ENCODE peak calls at places on chromosomes 5 and 9, in eight cellular contexts. One of them, this sample, is unnamed.

GRCh38 chr9:114779352-114779845 is 26.4 kb downstream of the TNFSF15 start:
- DNase-seq in NCI-H460: no peak
- DNase-seq in RPMI7951: peak
- DNase-seq in GM12865: no peak
- DNase-seq in HEK293T: no peak
- DNase-seq in mucosa of gallbladder: peak
- DNase-seq in kidney tubule cell: peak
- DNase-seq in kidney glomerular epithelial cell: peak
- DNase-seq in this sample: peak

GRCh38 chr5:87780831-87781760 is 368.4 kb upstream of the CCNH start:
- DNase-seq in mucosa of gallbladder: peak
- DNase-seq in RPMI7951: peak
- DNase-seq in kidney glomerular epithelial cell: peak
- DNase-seq in kidney tubule cell: peak
- DNase-seq in NCI-H460: peak
- DNase-seq in GM12865: peak
- DNase-seq in HEK293T: peak
- DNase-seq in this sample: peak

GRCh38 chr5:60519372-60519771 is 180.6 kb downstream of the DEPDC1B start:
- DNase-seq in HEK293T: no peak
- DNase-seq in mucosa of gallbladder: no peak
- DNase-seq in RPMI7951: no peak
- DNase-seq in kidney tubule cell: no peak
- DNase-seq in kidney glomerular epithelial cell: no peak
- DNase-seq in NCI-H460: no peak
- DNase-seq in GM12865: no peak
- DNase-seq in this sample: no peak

GRCh38 chr5:80139573-80139972 is 104.4 kb downstream of the THBS4 start:
- DNase-seq in RPMI7951: no peak
- DNase-seq in HEK293T: no peak
- DNase-seq in mucosa of gallbladder: peak
- DNase-seq in NCI-H460: no peak
- DNase-seq in GM12865: no peak
- DNase-seq in kidney glomerular epithelial cell: no peak
- DNase-seq in kidney tubule cell: peak
- DNase-seq in this sample: no peak

GRCh38 chr9:26937816-26938371 is 9.1 kb downstream of the PLAA start:
- DNase-seq in NCI-H460: no peak
- DNase-seq in RPMI7951: no peak
- DNase-seq in mucosa of gallbladder: no peak
- DNase-seq in kidney glomerular epithelial cell: no peak
- DNase-seq in HEK293T: no peak
- DNase-seq in kidney tubule cell: no peak
- DNase-seq in GM12865: no peak
- DNase-seq in this sample: no peak

GRCh38 chr5:157162919-157163510 is 3.0 kb downstream of the GARIN3 start:
- DNase-seq in GM12865: no peak
- DNase-seq in NCI-H460: no peak
- DNase-seq in RPMI7951: no peak
- DNase-seq in kidney tubule cell: no peak
- DNase-seq in mucosa of gallbladder: no peak
- DNase-seq in kidney glomerular epithelial cell: no peak
- DNase-seq in HEK293T: no peak
- DNase-seq in this sample: no peak

GRCh38 chr9:1458503-1458902 is 408.3 kb downstream of the DMRT2 start:
- DNase-seq in NCI-H460: peak
- DNase-seq in RPMI7951: peak
- DNase-seq in HEK293T: no peak
- DNase-seq in kidney tubule cell: peak
- DNase-seq in kidney glomerular epithelial cell: peak
- DNase-seq in mucosa of gallbladder: no peak
- DNase-seq in GM12865: no peak
- DNase-seq in this sample: peak

GRCh38 chr5:142364251-142365145 is 39.7 kb upstream of the SPRY4 start:
- DNase-seq in mucosa of gallbladder: no peak
- DNase-seq in kidney glomerular epithelial cell: peak
- DNase-seq in RPMI7951: peak
- DNase-seq in kidney tubule cell: peak
- DNase-seq in GM12865: peak
- DNase-seq in HEK293T: no peak
- DNase-seq in NCI-H460: no peak
- DNase-seq in this sample: peak

GRCh38 chr5:172897691-172898512 is 61.3 kb upstream of the RPL26L1 start:
- DNase-seq in kidney tubule cell: peak
- DNase-seq in mucosa of gallbladder: no peak
- DNase-seq in GM12865: no peak
- DNase-seq in kidney glomerular epithelial cell: peak
- DNase-seq in HEK293T: no peak
- DNase-seq in RPMI7951: peak
- DNase-seq in NCI-H460: peak
- DNase-seq in this sample: peak

GRCh38 chr5:1111727-1112289 is at the start of gene SLC12A7:
- DNase-seq in NCI-H460: peak
- DNase-seq in mucosa of gallbladder: peak
- DNase-seq in kidney tubule cell: peak
- DNase-seq in HEK293T: peak
- DNase-seq in RPMI7951: no peak
- DNase-seq in kidney glomerular epithelial cell: peak
- DNase-seq in GM12865: no peak
- DNase-seq in this sample: peak

GRCh38 chr5:158589939-158590338 is 509.8 kb downstream of the EBF1 start:
- DNase-seq in NCI-H460: no peak
- DNase-seq in kidney glomerular epithelial cell: no peak
- DNase-seq in RPMI7951: peak
- DNase-seq in GM12865: no peak
- DNase-seq in mucosa of gallbladder: no peak
- DNase-seq in kidney tubule cell: no peak
- DNase-seq in HEK293T: no peak
- DNase-seq in this sample: no peak

GRCh38 chr5:113090336-113091106 is 113.9 kb downstream of the DCP2 start:
- DNase-seq in RPMI7951: peak
- DNase-seq in kidney glomerular epithelial cell: peak
- DNase-seq in GM12865: peak
- DNase-seq in NCI-H460: no peak
- DNase-seq in HEK293T: no peak
- DNase-seq in mucosa of gallbladder: no peak
- DNase-seq in kidney tubule cell: no peak
- DNase-seq in this sample: no peak

GRCh38 chr5:79181419-79182022 is 54.4 kb upstream of the JMY start:
- DNase-seq in kidney glomerular epithelial cell: no peak
- DNase-seq in GM12865: no peak
- DNase-seq in mucosa of gallbladder: no peak
- DNase-seq in kidney tubule cell: no peak
- DNase-seq in RPMI7951: no peak
- DNase-seq in HEK293T: no peak
- DNase-seq in NCI-H460: no peak
- DNase-seq in this sample: no peak

GRCh38 chr9:36140086-36141084 is 3.9 kb downstream of the GLIPR2 start:
- DNase-seq in NCI-H460: no peak
- DNase-seq in kidney tubule cell: no peak
- DNase-seq in HEK293T: no peak
- DNase-seq in GM12865: no peak
- DNase-seq in mucosa of gallbladder: no peak
- DNase-seq in RPMI7951: no peak
- DNase-seq in kidney glomerular epithelial cell: no peak
- DNase-seq in this sample: no peak

GRCh38 chr9:113427629-113428028 is 17.1 kb downstream of the C9orf43 start:
- DNase-seq in mucosa of gallbladder: no peak
- DNase-seq in HEK293T: no peak
- DNase-seq in RPMI7951: no peak
- DNase-seq in GM12865: no peak
- DNase-seq in kidney tubule cell: no peak
- DNase-seq in kidney glomerular epithelial cell: no peak
- DNase-seq in NCI-H460: no peak
- DNase-seq in this sample: no peak

GRCh38 chr5:39093351-39093749 is 19.2 kb upstream of the RICTOR start:
- DNase-seq in HEK293T: no peak
- DNase-seq in NCI-H460: no peak
- DNase-seq in mucosa of gallbladder: no peak
- DNase-seq in kidney glomerular epithelial cell: no peak
- DNase-seq in RPMI7951: no peak
- DNase-seq in kidney tubule cell: no peak
- DNase-seq in GM12865: no peak
- DNase-seq in this sample: no peak

GRCh38 chr9:116806075-116806474 is 119.0 kb downstream of the TRIM32 start:
- DNase-seq in NCI-H460: peak
- DNase-seq in RPMI7951: no peak
- DNase-seq in kidney glomerular epithelial cell: no peak
- DNase-seq in GM12865: peak
- DNase-seq in mucosa of gallbladder: no peak
- DNase-seq in HEK293T: no peak
- DNase-seq in kidney tubule cell: no peak
- DNase-seq in this sample: peak

GRCh38 chr9:72441296-72442211 is 76.5 kb upstream of the ZFAND5 start:
- DNase-seq in GM12865: no peak
- DNase-seq in NCI-H460: no peak
- DNase-seq in mucosa of gallbladder: no peak
- DNase-seq in HEK293T: no peak
- DNase-seq in kidney tubule cell: no peak
- DNase-seq in kidney glomerular epithelial cell: peak
- DNase-seq in RPMI7951: peak
- DNase-seq in this sample: peak

GRCh38 chr5:96963267-96963666 is 27.4 kb downstream of the LNPEP start:
- DNase-seq in HEK293T: peak
- DNase-seq in kidney tubule cell: peak
- DNase-seq in mucosa of gallbladder: no peak
- DNase-seq in GM12865: peak
- DNase-seq in RPMI7951: peak
- DNase-seq in kidney glomerular epithelial cell: no peak
- DNase-seq in NCI-H460: no peak
- DNase-seq in this sample: no peak

GRCh38 chr9:134366223-134367031 is 40.2 kb downstream of the RXRA start:
- DNase-seq in HEK293T: peak
- DNase-seq in NCI-H460: peak
- DNase-seq in GM12865: no peak
- DNase-seq in kidney glomerular epithelial cell: no peak
- DNase-seq in RPMI7951: peak
- DNase-seq in kidney tubule cell: peak
- DNase-seq in mucosa of gallbladder: peak
- DNase-seq in this sample: peak

GRCh38 chr5:174608631-174609097 is 115.7 kb upstream of the MSX2 start:
- DNase-seq in RPMI7951: peak
- DNase-seq in mucosa of gallbladder: peak
- DNase-seq in GM12865: no peak
- DNase-seq in kidney glomerular epithelial cell: no peak
- DNase-seq in NCI-H460: peak
- DNase-seq in HEK293T: no peak
- DNase-seq in kidney tubule cell: peak
- DNase-seq in this sample: no peak

GRCh38 chr9:101400120-101400519 is 1.5 kb downstream of the ZNF189 start:
- DNase-seq in GM12865: no peak
- DNase-seq in kidney tubule cell: peak
- DNase-seq in kidney glomerular epithelial cell: no peak
- DNase-seq in HEK293T: no peak
- DNase-seq in RPMI7951: no peak
- DNase-seq in mucosa of gallbladder: no peak
- DNase-seq in NCI-H460: no peak
- DNase-seq in this sample: no peak

GRCh38 chr9:4298255-4299005 is 1.4 kb downstream of the GLIS3 start:
- DNase-seq in mucosa of gallbladder: peak
- DNase-seq in NCI-H460: no peak
- DNase-seq in kidney glomerular epithelial cell: peak
- DNase-seq in kidney tubule cell: peak
- DNase-seq in HEK293T: peak
- DNase-seq in RPMI7951: peak
- DNase-seq in GM12865: peak
- DNase-seq in this sample: peak

GRCh38 chr5:129361441-129362025 is 98.6 kb upstream of the ADAMTS19 start:
- DNase-seq in kidney tubule cell: no peak
- DNase-seq in HEK293T: no peak
- DNase-seq in kidney glomerular epithelial cell: peak
- DNase-seq in RPMI7951: no peak
- DNase-seq in GM12865: peak
- DNase-seq in mucosa of gallbladder: no peak
- DNase-seq in NCI-H460: peak
- DNase-seq in this sample: no peak

GRCh38 chr9:111197251-111197650 is 132.8 kb downstream of the OR2K2 start:
- DNase-seq in HEK293T: no peak
- DNase-seq in kidney tubule cell: peak
- DNase-seq in kidney glomerular epithelial cell: peak
- DNase-seq in GM12865: no peak
- DNase-seq in NCI-H460: no peak
- DNase-seq in mucosa of gallbladder: no peak
- DNase-seq in RPMI7951: no peak
- DNase-seq in this sample: no peak

GRCh38 chr5:1519631-1520141 is 4.1 kb downstream of the LPCAT1 start:
- DNase-seq in mucosa of gallbladder: no peak
- DNase-seq in RPMI7951: no peak
- DNase-seq in kidney tubule cell: no peak
- DNase-seq in NCI-H460: no peak
- DNase-seq in kidney glomerular epithelial cell: no peak
- DNase-seq in GM12865: no peak
- DNase-seq in HEK293T: no peak
- DNase-seq in this sample: no peak

GRCh38 chr5:165616550-165617430 is 2111.4 kb downstream of the MAT2B start:
- DNase-seq in mucosa of gallbladder: no peak
- DNase-seq in HEK293T: no peak
- DNase-seq in kidney glomerular epithelial cell: no peak
- DNase-seq in kidney tubule cell: no peak
- DNase-seq in RPMI7951: no peak
- DNase-seq in GM12865: no peak
- DNase-seq in NCI-H460: no peak
- DNase-seq in this sample: no peak

GRCh38 chr5:133715622-133716021 is 103.3 kb upstream of the FSTL4 start:
- DNase-seq in kidney glomerular epithelial cell: no peak
- DNase-seq in RPMI7951: no peak
- DNase-seq in GM12865: no peak
- DNase-seq in NCI-H460: no peak
- DNase-seq in HEK293T: no peak
- DNase-seq in kidney tubule cell: no peak
- DNase-seq in mucosa of gallbladder: no peak
- DNase-seq in this sample: no peak

GRCh38 chr9:13941686-13942085 is 372.3 kb downstream of the NFIB start:
- DNase-seq in kidney glomerular epithelial cell: no peak
- DNase-seq in GM12865: no peak
- DNase-seq in NCI-H460: no peak
- DNase-seq in HEK293T: no peak
- DNase-seq in mucosa of gallbladder: no peak
- DNase-seq in RPMI7951: no peak
- DNase-seq in kidney tubule cell: no peak
- DNase-seq in this sample: no peak

GRCh38 chr5:132299901-132300300 is 5.7 kb downstream of the SLC22A4 start:
- DNase-seq in GM12865: no peak
- DNase-seq in kidney tubule cell: no peak
- DNase-seq in kidney glomerular epithelial cell: no peak
- DNase-seq in mucosa of gallbladder: no peak
- DNase-seq in RPMI7951: no peak
- DNase-seq in NCI-H460: no peak
- DNase-seq in HEK293T: no peak
- DNase-seq in this sample: no peak

GRCh38 chr5:151448038-151448985 is 909 bp downstream of the SLC36A1 start:
- DNase-seq in NCI-H460: peak
- DNase-seq in RPMI7951: no peak
- DNase-seq in GM12865: peak
- DNase-seq in kidney tubule cell: peak
- DNase-seq in mucosa of gallbladder: no peak
- DNase-seq in kidney glomerular epithelial cell: no peak
- DNase-seq in HEK293T: peak
- DNase-seq in this sample: no peak